ENCODE peak calls at places on chromosomes 13 and 19, in six cellular contexts. T is cardiac muscle cell; K is nephron progenitor cell; W is cardiac fibroblast; Y is iPS DF 6.9; S is activated T-cell treated with anti-CD3 and anti-CD28 coated beads, Interleukin-2, amount 50 U/mL, for 72 hours. L is an unnamed sample.

GRCh38 chr13:99275093-99275469 is 16.9 kb upstream of the GPR18 start:
- DNase-seq in W (peak), S (peak), K (no peak), Y (no peak), T (peak), L (no peak)

GRCh38 chr19:16330368-16330801 is 5.8 kb downstream of the KLF2 start:
- DNase-seq in S (peak), Y (no peak), T (peak), W (peak), K (no peak), L (peak)

GRCh38 chr19:45177817-45178261 is at the start of gene TRAPPC6A:
- DNase-seq in W (no peak), Y (no peak), T (no peak), K (no peak), S (no peak), L (no peak)

GRCh38 chr19:31121501-31121900 is 227.7 kb downstream of the TSHZ3 start:
- DNase-seq in K (no peak), Y (no peak), T (no peak), W (no peak), S (no peak), L (no peak)

GRCh38 chr19:50362656-50363424 is 2.6 kb downstream of the NAPSA start:
- DNase-seq in S (peak), W (no peak), Y (no peak), T (no peak), K (no peak), L (no peak)

GRCh38 chr13:45799451-45799850 is 52.1 kb downstream of the SIAH3 start:
- DNase-seq in S (no peak), K (no peak), W (peak), Y (no peak), T (no peak), L (no peak)

GRCh38 chr13:38662362-38662761 is 24.5 kb upstream of the FREM2 start:
- DNase-seq in W (peak), Y (no peak), K (no peak), T (peak), S (no peak), L (no peak)

GRCh38 chr19:28609091-28609755 is 603.7 kb downstream of the UQCRFS1 start:
- DNase-seq in Y (no peak), W (no peak), T (no peak), K (no peak), S (no peak), L (no peak)

GRCh38 chr19:49923055-49924003 is 5.7 kb upstream of the ATF5 start:
- DNase-seq in K (no peak), W (no peak), Y (no peak), S (no peak), T (no peak), L (peak)

L was measured in transverse colon.